ENCODE peak calls at places on chromosomes 3 and 15, in ten cellular contexts. K is Panc1, F is fibroblast of lung, M is tibial artery, J is BJ, B is mucosa of descending colon, H is body of pancreas, L is cardiac muscle cell, X is kidney, N is mammary epithelial cell. W is an unnamed sample.

GRCh38 chr15:36591534-36592411 is 12.3 kb downstream of the CDIN1 start:
- DNase-seq in K (no peak), F (peak; percentile 78), M (no peak), J (no peak), B (no peak), H (peak; percentile 12), L (peak; percentile 29), X (no peak), N (peak; percentile 69), W (no peak)

GRCh38 chr3:2861120-2861519 is 249.1 kb downstream of the IL5RA start:
- DNase-seq in K (no peak), F (no peak), M (no peak), J (no peak), B (no peak), H (no peak), L (no peak), X (no peak), N (no peak), W (no peak)

GRCh38 chr15:82030191-82030590 is 15.6 kb downstream of the MEX3B start:
- DNase-seq in K (no peak), F (no peak), M (no peak), J (no peak), B (no peak), H (no peak), L (no peak), X (no peak), N (no peak), W (no peak)

GRCh38 chr3:166688665-166689064 is 691.4 kb downstream of the ZBBX start:
- DNase-seq in K (no peak), F (peak; percentile 3), M (no peak), J (no peak), B (no peak), H (no peak), L (no peak), X (no peak), N (no peak), W (no peak)

GRCh38 chr3:130354430-130354829 is 9.0 kb downstream of the COL6A5 start:
- DNase-seq in K (no peak), F (peak; percentile 15), M (no peak), J (no peak), B (no peak), H (no peak), L (peak; percentile 17), X (no peak), N (no peak), W (no peak)

GRCh38 chr3:171851685-171852084 is 8.5 kb downstream of the TMEM212 start:
- DNase-seq in K (no peak), F (peak; percentile 88), M (no peak), J (no peak), B (no peak), H (no peak), L (peak; percentile 66), X (no peak), N (no peak), W (no peak)

GRCh38 chr15:41990691-41991090 is 18.3 kb upstream of the EHD4 start:
- DNase-seq in K (no peak), F (no peak), M (no peak), J (no peak), B (no peak), H (no peak), L (no peak), X (no peak), N (no peak), W (no peak)

GRCh38 chr3:39178553-39178952 is 13.8 kb downstream of the XIRP1 start:
- DNase-seq in K (no peak), F (peak; percentile 48), M (no peak), J (no peak), B (no peak), H (no peak), L (peak; percentile 45), X (no peak), N (no peak), W (no peak)

GRCh38 chr3:102163039-102163817 is 271.6 kb upstream of the ZPLD1 start:
- DNase-seq in K (no peak), F (peak; percentile 79), M (peak; percentile 75), J (no peak), B (no peak), H (peak; percentile 41), L (peak; percentile 91), X (no peak), N (peak; percentile 82), W (peak; percentile 24)

GRCh38 chr3:14121859-14122258 is 2.8 kb downstream of the CHCHD4 start:
- DNase-seq in K (no peak), F (no peak), M (no peak), J (no peak), B (no peak), H (no peak), L (no peak), X (no peak), N (no peak), W (no peak)

GRCh38 chr3:14120111-14120920 is 4.4 kb downstream of the CHCHD4 start:
- DNase-seq in K (no peak), F (no peak), M (no peak), J (no peak), B (no peak), H (no peak), L (no peak), X (no peak), N (no peak), W (no peak)

GRCh38 chr3:14123308-14124222 is 1.1 kb downstream of the CHCHD4 start:
- DNase-seq in K (no peak), F (no peak), M (no peak), J (no peak), B (no peak), H (no peak), L (no peak), X (no peak), N (no peak), W (no peak)

GRCh38 chr3:14124223-14124614 is 451 bp downstream of the CHCHD4 start:
- DNase-seq in K (no peak), F (no peak), M (peak; percentile 70), J (no peak), B (peak; percentile 81), H (peak; percentile 56), L (peak; percentile 66), X (peak; percentile 89), N (peak; percentile 35), W (peak; percentile 72)

GRCh38 chr3:14122301-14122700 is 2.4 kb downstream of the CHCHD4 start:
- DNase-seq in K (no peak), F (no peak), M (no peak), J (no peak), B (no peak), H (no peak), L (no peak), X (no peak), N (peak; percentile 50), W (no peak)
- H3K36me3 ChIP-seq in K (no peaks in the 10 kb centered on the region), F (no peaks in the 10 kb centered on the region), M (peaks cover 21% of the 10 kb centered on the region), J (peaks cover 6% of the 10 kb centered on the region), B (no peaks in the 10 kb centered on the region), H (no peaks in the 10 kb centered on the region), L (no peaks in the 10 kb centered on the region), X (no peaks in the 10 kb centered on the region), N (peaks cover 13% of the 10 kb centered on the region), W (no peaks in the 10 kb centered on the region)

GRCh38 chr3:84960581-84960980 is 1.8 kb downstream of the CADM2 start:
- DNase-seq in K (no peak), F (no peak), M (no peak), J (no peak), B (no peak), H (no peak), L (no peak), X (no peak), N (no peak), W (no peak)
- H3K4me3 ChIP-seq in K (no peak overlapping the region), F (no peak overlapping the region), M (no peak overlapping the region), J (no peak overlapping the region), B (no peak overlapping the region), H (no peak overlapping the region), L (no peak overlapping the region), X (no peak overlapping the region), N (no peak overlapping the region), W (no peak overlapping the region)

GRCh38 chr15:26020871-26021270 is 157.7 kb upstream of the ATP10A start:
- DNase-seq in K (no peak), F (no peak), M (no peak), J (no peak), B (no peak), H (peak; percentile 13), L (no peak), X (no peak), N (no peak), W (no peak)

GRCh38 chr15:26011916-26012315 is 148.8 kb upstream of the ATP10A start:
- DNase-seq in K (no peak), F (no peak), M (no peak), J (no peak), B (no peak), H (no peak), L (no peak), X (no peak), N (no peak), W (peak; percentile 44)

GRCh38 chr15:26017665-26018064 is 154.5 kb upstream of the ATP10A start:
- DNase-seq in K (no peak), F (no peak), M (no peak), J (no peak), B (no peak), H (no peak), L (no peak), X (no peak), N (no peak), W (no peak)

GRCh38 chr15:26013946-26014345 is 150.8 kb upstream of the ATP10A start:
- DNase-seq in K (no peak), F (no peak), M (no peak), J (peak; percentile 15), B (no peak), H (no peak), L (no peak), X (no peak), N (no peak), W (no peak)

GRCh38 chr15:26015516-26015915 is 152.4 kb upstream of the ATP10A start:
- DNase-seq in K (no peak), F (no peak), M (no peak), J (no peak), B (no peak), H (no peak), L (no peak), X (no peak), N (no peak), W (no peak)
- TF ChIP-seq CTCF in K (no peak), F (no peak), M (no peak), J (no peak), B (no peak), H (no peak), L (no peak), X (no peak), N (no peak), W (no peak)

GRCh38 chr3:14481018-14481645 is 59.0 kb downstream of the GRIP2 start:
- DNase-seq in K (no peak), F (no peak), M (no peak), J (no peak), B (no peak), H (no peak), L (no peak), X (no peak), N (peak; percentile 23), W (no peak)

GRCh38 chr3:14484741-14485140 is 55.4 kb downstream of the GRIP2 start:
- DNase-seq in K (no peak), F (no peak), M (no peak), J (no peak), B (no peak), H (no peak), L (no peak), X (peak; percentile 32), N (no peak), W (no peak)

GRCh38 chr3:14482271-14482721 is 57.8 kb downstream of the GRIP2 start:
- DNase-seq in K (no peak), F (no peak), M (no peak), J (no peak), B (no peak), H (no peak), L (peak; percentile 41), X (peak; percentile 69), N (no peak), W (no peak)

GRCh38 chr3:14481646-14482036 is 58.5 kb downstream of the GRIP2 start:
- DNase-seq in K (no peak), F (no peak), M (no peak), J (no peak), B (no peak), H (no peak), L (no peak), X (peak; percentile 44), N (no peak), W (no peak)

GRCh38 chr3:14483286-14483685 is 56.9 kb downstream of the GRIP2 start:
- DNase-seq in K (no peak), F (no peak), M (no peak), J (no peak), B (no peak), H (no peak), L (no peak), X (peak; percentile 24), N (no peak), W (no peak)
- H3K36me3 ChIP-seq in K (no peaks in the 10 kb centered on the region), F (no peaks in the 10 kb centered on the region), M (peaks cover 89% of the 10 kb centered on the region), J (peaks cover 60% of the 10 kb centered on the region), B (no peaks in the 10 kb centered on the region), H (no peaks in the 10 kb centered on the region), L (no peaks in the 10 kb centered on the region), X (peaks cover 9% of the 10 kb centered on the region), N (peaks cover 5% of the 10 kb centered on the region), W (peaks cover 1% of the 10 kb centered on the region)

W was measured in Caco-2.